ENCODE peak calls at places on chromosome 11, in five cellular contexts. K is tibial nerve, V is suprapubic skin, C is thyroid gland, A is uterus. J is an unnamed sample. For H3K4me1, the result is how much of the 10 kb centered on the place peaks cover.

GRCh38 chr11:30150425-30150824 is 80.4 kb upstream of the FSHB start:
- DNase-seq in K (no peak), V (no peak), C (no peak), A (no peak), J (no peak)

GRCh38 chr11:105071060-105071732 is 26.1 kb upstream of the CARD16 start:
- DNase-seq in K (no peak), V (no peak), C (no peak), A (no peak), J (no peak)

GRCh38 chr11:69840371-69841169 is 21.4 kb upstream of the FGF3 start:
- DNase-seq in K (no peak), V (peak), C (no peak), A (no peak), J (no peak)

GRCh38 chr11:35649984-35650383 is 12.6 kb upstream of the TRIM44 start:
- DNase-seq in K (no peak), V (no peak), C (no peak), A (no peak), J (no peak)

GRCh38 chr11:20022363-20023081 is 137.8 kb downstream of the DBX1 start:
- DNase-seq in K (no peak), V (no peak), C (peak), A (no peak), J (no peak)

GRCh38 chr11:36243641-36244040 is 45.6 kb downstream of the COMMD9 start:
- DNase-seq in K (no peak), V (no peak), C (no peak), A (no peak), J (no peak)

GRCh38 chr11:71283960-71284359 is 31.6 kb upstream of the SHANK2 start:
- DNase-seq in K (no peak), V (peak), C (peak), A (no peak), J (no peak)

GRCh38 chr11:130168105-130168504 is 8.5 kb downstream of the ST14 start:
- DNase-seq in K (no peak), V (no peak), C (no peak), A (no peak), J (no peak)

GRCh38 chr11:33703771-33704170 is 3.1 kb upstream of the C11orf91 start:
- DNase-seq in K (no peak), V (no peak), C (peak), A (peak), J (peak)

GRCh38 chr11:413120-414081 is 1.4 kb downstream of the SIGIRR start:
- DNase-seq in K (no peak), V (no peak), C (peak), A (no peak), J (no peak)

GRCh38 chr11:14029971-14030531 is 67.5 kb downstream of the SPON1 start:
- DNase-seq in K (no peak), V (no peak), C (peak), A (peak), J (peak)

GRCh38 chr11:61037694-61038093 is 64.6 kb upstream of the CD5 start:
- DNase-seq in K (no peak), V (no peak), C (peak), A (no peak), J (no peak)

GRCh38 chr11:107619926-107620325 is 29.0 kb downstream of the ELMOD1 start:
- DNase-seq in K (no peak), V (no peak), C (no peak), A (no peak), J (no peak)

GRCh38 chr11:33618363-33618735 is 82.3 kb downstream of the C11orf91 start:
- DNase-seq in K (no peak), V (no peak), C (no peak), A (no peak), J (no peak)

GRCh38 chr11:111358038-111359001 is 20.8 kb downstream of the POU2AF1 start:
- DNase-seq in K (no peak), V (no peak), C (no peak), A (no peak), J (no peak)

GRCh38 chr11:59857444-59858434 is 8.5 kb downstream of the TCN1 start:
- DNase-seq in K (no peak), V (no peak), C (no peak), A (no peak), J (no peak)

GRCh38 chr11:109641549-109641948 is 219.6 kb downstream of the C11orf87 start:
- DNase-seq in K (no peak), V (no peak), C (no peak), A (no peak), J (no peak)

GRCh38 chr11:28581286-28582242 is 473.4 kb downstream of the METTL15 start:
- DNase-seq in K (no peak), V (no peak), C (no peak), A (no peak), J (no peak)

GRCh38 chr11:75668508-75669297 is at the start of gene MAP6:
- DNase-seq in K (no peak), V (no peak), C (peak), A (no peak), J (peak)
- H3K4me3 ChIP-seq in K (peak), V (peak), C (peak), A (peak), J (no peak)

GRCh38 chr11:47241740-47242400 is 6.7 kb downstream of the ACP2 start:
- DNase-seq in K (no peak), V (no peak), C (no peak), A (no peak), J (no peak)
- TF ChIP-seq POLR2A in K (no peak), V (no peak), C (no peak), A (no peak), J (no peak)

GRCh38 chr11:67264886-67265632 is 1.2 kb upstream of the GRK2 start:
- DNase-seq in K (no peak), V (no peak), C (no peak), A (no peak), J (no peak)
- H3K4me1 ChIP-seq in K (under half), V (half or more), C (under half), A (under half), J (under half)

DNA sequence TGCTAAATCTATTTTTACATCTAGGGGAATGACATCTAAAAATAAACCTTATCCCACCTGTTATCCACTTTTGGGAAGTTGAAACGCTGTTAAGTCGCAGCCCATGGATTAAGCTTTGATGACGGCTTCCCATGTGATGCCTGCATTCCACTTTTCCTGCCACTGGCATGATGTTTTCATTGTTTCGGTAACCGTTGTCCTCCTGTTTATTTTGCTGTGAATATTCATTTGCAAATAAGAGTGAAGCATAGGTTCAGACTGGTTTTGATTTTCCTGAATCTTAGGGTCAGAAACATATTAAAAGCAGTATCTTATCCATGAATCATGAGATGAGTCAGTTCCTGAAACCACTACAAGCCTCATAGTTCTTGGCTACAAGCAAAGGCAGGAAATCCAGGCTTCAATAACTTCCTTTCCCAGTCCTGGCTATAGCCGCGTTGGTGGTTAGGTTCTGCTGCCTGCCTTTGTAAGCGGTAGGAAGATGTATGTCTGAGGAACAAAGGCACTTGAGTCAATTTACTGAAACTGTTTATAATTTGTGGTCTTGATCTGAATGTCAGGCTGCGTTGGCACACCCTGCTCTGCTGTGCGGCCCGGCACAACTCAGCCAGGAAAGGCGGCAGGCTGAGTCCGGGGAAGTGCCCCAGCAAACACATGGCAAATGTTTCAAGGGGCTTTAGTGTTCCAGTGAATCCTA is 19.4 kb downstream of the TEAD1 start:
- DNase-seq in K (peak), V (no peak), C (peak), A (peak), J (peak)
- H3K4me3 ChIP-seq in K (peak), V (peak), C (no peak), A (peak), J (no peak)

GRCh38 chr11:66547662-66548009 is 933 bp downstream of the ACTN3 start:
- DNase-seq in K (no peak), V (no peak), C (no peak), A (no peak), J (no peak)

GRCh38 chr11:66546966-66547661 is 411 bp downstream of the ACTN3 start:
- DNase-seq in K (no peak), V (no peak), C (no peak), A (no peak), J (no peak)

GRCh38 chr11:66546368-66546965 is at the start of gene ACTN3:
- DNase-seq in K (peak), V (no peak), C (peak), A (peak), J (peak)

GRCh38 chr11:66548041-66548440 is 1.3 kb downstream of the ACTN3 start:
- DNase-seq in K (no peak), V (no peak), C (no peak), A (no peak), J (no peak)

DNA sequence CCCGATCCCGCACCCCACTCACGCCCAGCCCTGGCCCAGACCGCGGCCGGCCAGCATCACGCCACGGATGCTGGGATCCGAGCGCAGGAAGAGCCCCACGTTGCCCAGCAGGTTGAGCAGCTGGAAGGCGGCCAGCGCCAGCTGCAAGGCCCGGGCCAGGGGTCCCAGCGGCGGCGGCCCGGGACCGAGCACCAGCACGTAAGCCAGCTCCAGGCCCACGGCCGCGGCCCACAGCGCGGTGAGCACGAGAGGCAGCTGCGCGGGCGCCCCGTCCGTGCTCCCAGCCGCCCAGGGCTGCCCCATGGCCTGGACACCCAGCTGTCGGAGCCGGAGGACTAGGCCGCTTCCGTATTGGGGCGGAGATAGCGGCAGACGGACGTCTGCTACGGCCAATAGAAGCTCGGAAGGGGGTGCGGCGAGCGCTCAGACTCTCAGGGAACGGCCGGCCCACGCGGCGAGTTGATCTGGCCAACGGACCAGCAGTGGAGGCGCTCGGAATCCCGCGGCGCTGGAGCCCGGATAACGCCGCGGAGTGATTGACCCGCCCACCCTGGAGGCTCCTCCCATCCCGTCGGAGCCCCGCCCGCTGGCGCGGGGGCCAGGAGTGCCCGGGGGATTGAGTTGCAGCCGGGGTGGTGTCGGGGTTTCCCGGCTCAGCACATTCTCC is at the start of gene ZDHHC24:
- DNase-seq in K (peak), V (peak), C (peak), A (peak), J (peak)
- TF ChIP-seq POLR2A in K (no peak), V (peak), C (no peak), A (peak), J (peak)

GRCh38 chr11:124760205-124760652 is 1.9 kb downstream of the ESAM start:
- DNase-seq in K (no peak), V (no peak), C (peak), A (no peak), J (no peak)
- H3K4me1 ChIP-seq in K (under half), V (under half), C (under half), A (under half), J (under half)

GRCh38 chr11:68683952-68684384 is 376 bp upstream of the GAL start:
- DNase-seq in K (no peak), V (peak), C (no peak), A (no peak), J (no peak)
- H3K4me3 ChIP-seq in K (peak), V (peak), C (no peak), A (no peak), J (no peak)

GRCh38 chr11:118792642-118793124 is 1.7 kb upstream of the DDX6 start:
- DNase-seq in K (peak), V (no peak), C (peak), A (peak), J (peak)
- TF ChIP-seq POLR2A in K (peak), V (peak), C (peak), A (peak), J (peak)

J was measured in adrenal gland.